ENCODE peak calls at places on chromosomes 3 and 15, in five cellular contexts. T, I, R, C and O are unnamed samples.

GRCh38 chr15:88257311-88257901 is 867 bp upstream of the NTRK3 start:
- DNase-seq in T (no peak), C (no peak), R (no peak), I (no peak), O (no peak)

GRCh38 chr3:181752202-181752671 is 40.5 kb downstream of the SOX2 start:
- DNase-seq in T (no peak), C (no peak), I (no peak), R (no peak), O (no peak)

GRCh38 chr3:58237940-58238681 is 519 bp downstream of the ABHD6 start:
- DNase-seq in R (no peak), T (peak; percentile 48), I (peak; percentile 56), C (no peak), O (no peak)

GRCh38 chr15:35293353-35294130 is 208.4 kb upstream of the NANOGP8 start:
- DNase-seq in I (peak; percentile 42), T (peak; percentile 77), C (no peak), R (peak; percentile 82), O (no peak)

GRCh38 chr3:28836199-28836598 is 444.7 kb upstream of the RBMS3 start:
- DNase-seq in T (no peak), C (no peak), R (no peak), I (no peak), O (no peak)

GRCh38 chr3:120780977-120781376 is 38.4 kb downstream of the GTF2E1 start:
- DNase-seq in T (no peak), C (no peak), I (no peak), R (peak; percentile 48), O (peak; percentile 62)

GRCh38 chr15:37995461-37996347 is 61.3 kb downstream of the TMCO5A start:
- DNase-seq in T (peak; percentile 18), R (peak; percentile 65), C (no peak), I (peak; percentile 41), O (peak; percentile 26)

GRCh38 chr3:175422744-175423143 is 563.6 kb downstream of the NAALADL2 start:
- DNase-seq in I (no peak), R (no peak), C (no peak), T (no peak), O (no peak)

GRCh38 chr3:179962617-179963387 is 73.9 kb downstream of the PEX5L start:
- DNase-seq in T (no peak), I (no peak), R (no peak), C (no peak), O (no peak)

GRCh38 chr3:50612973-50613851 is 1.6 kb upstream of the CISH start:
- DNase-seq in R (no peak), T (no peak), I (no peak), C (no peak), O (no peak)

GRCh38 chr15:77538011-77538410 is 94.7 kb downstream of the LINGO1 start:
- DNase-seq in C (no peak), T (no peak), R (no peak), I (no peak), O (peak; percentile 72)

GRCh38 chr15:27768731-27769510 is 330.2 kb downstream of the OCA2 start:
- DNase-seq in I (no peak), T (no peak), C (no peak), R (no peak), O (no peak)

GRCh38 chr3:14261229-14261628 is 82.6 kb downstream of the LSM3 start:
- DNase-seq in R (peak; percentile 87), I (peak; percentile 93), C (no peak), T (peak; percentile 61), O (peak; percentile 16)

GRCh38 chr3:132417695-132418520 is 606 bp downstream of the DNAJC13 start:
- DNase-seq in R (peak; percentile 57), I (peak; percentile 77), C (no peak), T (peak; percentile 53), O (peak; percentile 31)

GRCh38 chr3:101976473-101976872 is 127.2 kb downstream of the NFKBIZ start:
- DNase-seq in I (peak; percentile 5), C (no peak), T (no peak), R (no peak), O (peak; percentile 74)

GRCh38 chr3:196603683-196604082 is 35.2 kb downstream of the FBXO45 start:
- DNase-seq in I (peak; percentile 62), C (no peak), T (no peak), R (no peak), O (no peak)

GRCh38 chr3:166080096-166080495 is 242.9 kb upstream of the BCHE start:
- DNase-seq in C (no peak), T (no peak), I (no peak), R (no peak), O (no peak)

GRCh38 chr15:95044780-95045417 is 813.5 kb downstream of the MCTP2 start:
- DNase-seq in I (no peak), R (no peak), C (no peak), T (no peak), O (no peak)

GRCh38 chr3:87900061-87900460 is 158.7 kb downstream of the CGGBP1 start:
- DNase-seq in I (no peak), R (no peak), C (no peak), T (no peak), O (no peak)

GRCh38 chr15:25544076-25544475 is 105.3 kb upstream of the UBE3A start:
- DNase-seq in R (no peak), C (no peak), T (no peak), I (no peak), O (no peak)

GRCh38 chr3:65508743-65509422 is 529.8 kb downstream of the MAGI1 start:
- DNase-seq in T (no peak), R (no peak), I (peak; percentile 54), C (no peak), O (no peak)
- TF ChIP-seq KDM1A in T (no peak), R (no peak), I (no peak), C (no peak), O (no peak)

GRCh38 chr15:69311319-69311721 is 12.6 kb downstream of the PAQR5 start:
- DNase-seq in C (no peak), R (peak; percentile 74), I (no peak), T (no peak), O (no peak)
- TF ChIP-seq KDM1A in C (no peak), R (no peak), I (no peak), T (no peak), O (no peak)

DNA sequence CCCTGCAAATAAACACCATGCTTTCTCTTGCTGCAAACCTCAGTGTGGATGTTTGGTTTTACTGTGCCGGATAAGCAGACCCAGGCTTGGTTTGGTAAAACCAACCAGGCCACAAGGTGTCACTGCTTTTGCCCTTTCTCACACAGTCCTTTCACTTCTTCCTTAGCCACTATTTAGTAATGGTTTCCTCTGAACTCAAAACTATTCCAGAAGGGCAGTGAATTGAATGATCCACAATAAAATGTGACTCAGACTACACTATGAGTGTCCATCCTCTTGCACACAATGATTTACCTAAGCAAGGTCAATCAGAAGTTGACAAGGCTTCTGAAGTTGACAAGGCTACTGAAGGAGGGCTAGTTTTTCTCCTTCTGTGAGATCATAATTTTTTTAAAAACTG is 552.4 kb upstream of the CCDC54 start:
- DNase-seq in C (no peak), I (no peak), T (peak; percentile 3), R (peak; percentile 15), O (no peak)
- TF ChIP-seq KDM1A in C (no peak), I (no peak), T (no peak), R (no peak), O (no peak)

GRCh38 chr3:4985330-4986174 is 6.3 kb downstream of the BHLHE40 start:
- DNase-seq in C (no peak), I (peak; percentile 58), R (peak; percentile 92), T (peak; percentile 83), O (no peak)
- TF ChIP-seq KDM1A in C (no peak), I (no peak), R (no peak), T (peak; percentile 43), O (no peak)

GRCh38 chr3:32335365-32336122 is 56.1 kb upstream of the CMTM7 start:
- DNase-seq in I (no peak), T (no peak), R (no peak), C (no peak), O (no peak)

GRCh38 chr3:32340039-32340438 is 51.6 kb upstream of the CMTM7 start:
- DNase-seq in I (peak; percentile 51), R (peak; percentile 61), T (peak; percentile 80), C (no peak), O (no peak)

GRCh38 chr3:32337501-32337900 is 54.2 kb upstream of the CMTM7 start:
- DNase-seq in R (no peak), I (no peak), T (no peak), C (no peak), O (no peak)

GRCh38 chr3:32336123-32336518 is 55.5 kb upstream of the CMTM7 start:
- DNase-seq in C (no peak), I (no peak), T (no peak), R (no peak), O (no peak)

GRCh38 chr3:32334675-32335074 is 57.0 kb upstream of the CMTM7 start:
- DNase-seq in C (no peak), R (no peak), I (peak; percentile 18), T (no peak), O (no peak)
- TF ChIP-seq KDM1A in C (no peak), R (no peak), I (no peak), T (no peak), O (no peak)

GRCh38 chr3:183151716-183152385 is 10.7 kb downstream of the LAMP3 start:
- DNase-seq in T (no peak), R (no peak), I (no peak), C (no peak), O (no peak)

GRCh38 chr3:183151086-183151485 is 11.4 kb downstream of the LAMP3 start:
- DNase-seq in T (no peak), R (no peak), I (no peak), C (no peak), O (no peak)

GRCh38 chr3:183148056-183148455 is 14.5 kb downstream of the LAMP3 start:
- DNase-seq in I (no peak), R (no peak), C (no peak), T (no peak), O (no peak)

GRCh38 chr3:183153210-183153950 is 9.2 kb downstream of the LAMP3 start:
- DNase-seq in C (no peak), T (no peak), I (no peak), R (no peak), O (no peak)

DNA sequence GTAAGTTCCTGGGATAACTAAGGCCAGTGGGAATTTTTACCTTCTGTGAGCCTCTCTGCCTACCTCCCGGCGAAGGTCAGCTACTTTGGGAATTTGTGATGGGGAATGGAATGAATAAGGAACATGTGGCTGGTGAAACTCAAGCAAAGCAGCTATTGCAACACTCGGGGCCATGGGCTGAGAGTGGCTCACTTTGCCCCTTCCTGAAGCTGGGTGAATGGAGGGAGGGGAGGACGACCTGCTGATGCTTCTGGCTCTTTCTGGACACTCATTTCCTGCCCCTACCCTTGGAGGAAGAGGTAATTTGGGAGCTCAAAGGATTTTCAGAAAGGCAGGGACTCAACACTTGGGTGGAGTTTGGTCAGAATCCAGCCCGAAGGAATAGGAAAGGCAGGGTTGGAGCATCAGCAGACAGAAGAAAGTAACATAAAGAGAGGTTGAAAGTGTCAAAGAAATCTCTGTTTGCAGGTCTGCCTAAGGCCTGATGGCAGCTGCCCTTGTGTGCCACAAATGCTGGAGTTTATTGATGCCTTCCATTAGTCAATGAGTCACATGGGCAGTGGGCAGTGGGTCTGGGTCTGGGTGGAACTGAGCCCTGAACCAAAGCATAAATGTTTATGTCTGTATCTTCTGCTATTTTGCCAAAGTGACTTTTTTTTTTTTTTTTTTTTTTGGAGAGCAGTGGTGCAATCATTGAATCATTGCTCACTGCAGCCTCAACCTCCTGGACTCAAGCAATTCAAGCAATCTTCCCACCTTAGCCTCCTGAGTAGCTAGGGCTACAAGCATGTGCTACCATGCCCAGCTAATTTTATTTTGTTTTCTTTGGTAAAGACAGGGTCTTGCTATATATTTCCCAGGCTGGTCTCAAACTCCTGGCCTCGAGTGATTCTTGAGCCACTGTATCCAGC is 12.4 kb downstream of the LAMP3 start:
- DNase-seq in R (no peak), C (no peak), T (no peak), I (no peak), O (no peak)
- TF ChIP-seq KDM1A in R (no peak), C (no peak), T (no peak), I (no peak), O (no peak)